ENCODE peak calls at places on chromosomes 6 and 20, in four cellular contexts. C is mesenchymal stem cell, X is IMR-90, S is mesendoderm. T is an unnamed sample.

GRCh38 chr6:3410385-3411360 is 46.2 kb downstream of the SLC22A23 start:
- DNase-seq in C (peak), X (peak), S (peak), T (peak)

GRCh38 chr6:53070808-53071207 is 5.6 kb downstream of the FBXO9 start:
- DNase-seq in S (peak), C (peak), X (no peak), T (no peak)

GRCh38 chr20:43586641-43587040 is 4.1 kb upstream of the IFT52 start:
- DNase-seq in X (no peak), C (no peak), S (no peak), T (no peak)

GRCh38 chr20:62222266-62222850 is 2.3 kb upstream of the HRH3 start:
- DNase-seq in C (no peak), S (no peak), X (no peak), T (no peak)

GRCh38 chr20:5180933-5181332 is 54.1 kb downstream of the CDS2 start:
- DNase-seq in C (peak), X (peak), S (no peak), T (no peak)

GRCh38 chr20:58086763-58087566 is 141.5 kb downstream of the ANKRD60 start:
- DNase-seq in C (no peak), X (peak), S (peak), T (peak)

GRCh38 chr20:11128131-11128831 is 454.5 kb upstream of the JAG1 start:
- DNase-seq in S (no peak), X (peak), C (no peak), T (no peak)

GRCh38 chr6:146029573-146030184 is 817 bp downstream of the GRM1 start:
- DNase-seq in C (no peak), S (no peak), X (no peak), T (no peak)

GRCh38 chr6:164998297-164998696 is 311.1 kb downstream of the C6orf118 start:
- DNase-seq in X (no peak), S (no peak), C (no peak), T (no peak)

GRCh38 chr20:19886666-19887288 is 128.7 kb downstream of the RIN2 start:
- DNase-seq in X (peak), C (peak), S (peak), T (no peak)

GRCh38 chr20:38320221-38320620 is 16.3 kb downstream of the BPI start:
- DNase-seq in C (peak), X (no peak), S (no peak), T (no peak)

GRCh38 chr6:140824595-140824994 is 1308.1 kb upstream of the GJE1 start:
- DNase-seq in S (no peak), C (no peak), X (peak), T (no peak)

GRCh38 chr20:62219992-62220665 is at the start of gene HRH3:
- DNase-seq in S (peak), X (no peak), C (peak), T (peak)

GRCh38 chr6:120875900-120876299 is 458.4 kb downstream of the TBC1D32 start:
- DNase-seq in X (no peak), C (no peak), S (no peak), T (no peak)

GRCh38 chr6:170480045-170480714 is 72.9 kb downstream of the PSMB1 start:
- DNase-seq in C (no peak), X (peak), S (peak), T (peak)

GRCh38 chr6:139425780-139426179 is 51.3 kb upstream of the CITED2 start:
- DNase-seq in S (no peak), X (no peak), C (no peak), T (no peak)

GRCh38 chr20:49790077-49790798 is 22.4 kb upstream of the SLC9A8 start:
- DNase-seq in X (peak), C (peak), S (peak), T (no peak)

GRCh38 chr20:57618091-57618765 is 2.0 kb downstream of the ZBP1 start:
- DNase-seq in S (peak), X (no peak), C (no peak), T (no peak)

GRCh38 chr6:36793913-36794703 is 45.1 kb downstream of the CPNE5 start:
- DNase-seq in X (peak), C (no peak), S (no peak), T (no peak)

GRCh38 chr6:28982476-28983266 is 22.4 kb downstream of the ZNF311 start:
- DNase-seq in X (peak), S (peak), C (peak), T (no peak)

GRCh38 chr6:135162678-135163439 is 18.2 kb upstream of the MYB start:
- DNase-seq in X (no peak), C (peak), S (peak), T (peak)

GRCh38 chr6:45698046-45698445 is 317.6 kb downstream of the CLIC5 start:
- DNase-seq in S (no peak), C (no peak), X (no peak), T (no peak)

GRCh38 chr6:34792605-34793500 is 970 bp downstream of the BLTP3A start:
- DNase-seq in S (peak), C (peak), X (peak), T (peak)
- H3K4ac ChIP-seq in S (peak), C (peak), X (peak), T (no peak)

DNA sequence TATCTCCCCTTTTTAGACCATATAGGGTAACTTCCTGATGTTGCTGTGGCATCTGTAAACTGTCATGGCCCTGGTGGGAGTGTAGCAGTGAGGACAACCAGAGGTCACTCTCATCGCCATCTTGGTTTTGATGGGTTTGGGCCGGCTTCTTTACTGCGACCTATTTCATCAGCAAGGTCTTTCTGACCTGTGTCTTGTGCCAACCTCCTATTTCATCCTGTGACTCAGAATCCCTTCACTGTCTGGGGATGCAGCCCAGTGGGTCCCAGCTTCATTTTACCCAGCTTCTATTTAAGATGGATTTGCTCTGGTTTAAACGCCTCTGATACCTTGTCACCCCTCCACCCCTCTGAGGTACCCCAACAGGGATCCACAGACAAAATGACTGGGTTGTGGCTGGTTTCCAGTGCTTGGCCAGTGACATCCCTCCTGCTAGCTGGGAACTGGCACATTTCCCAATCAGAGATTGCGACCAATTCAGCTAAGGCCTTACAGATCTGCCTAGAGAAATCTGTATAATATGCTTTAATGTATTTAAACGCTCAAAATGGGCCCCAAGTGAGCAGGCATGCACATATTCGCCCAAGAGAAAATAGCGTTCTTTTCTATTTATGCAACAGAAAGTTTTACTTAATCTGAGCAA is 315.6 kb upstream of the QKI start:
- DNase-seq in X (no peak), C (no peak), S (no peak), T (no peak)
- H3K4ac ChIP-seq in X (no peak), C (no peak), S (no peak), T (no peak)

GRCh38 chr6:31659649-31660223 is 842 bp downstream of the C6orf47 start:
- DNase-seq in X (peak), S (no peak), C (peak), T (no peak)
- H3K4ac ChIP-seq in X (peak), S (peak), C (peak), T (no peak)

GRCh38 chr6:9921366-9921765 is 493.5 kb downstream of the TFAP2A start:
- DNase-seq in S (no peak), C (no peak), X (no peak), T (no peak)
- H3K4ac ChIP-seq in S (no peak), C (no peak), X (no peak), T (no peak)

GRCh38 chr6:75609639-75610590 is 8.2 kb downstream of the SENP6 start:
- DNase-seq in C (peak), S (peak), X (peak), T (no peak)
- H3K4ac ChIP-seq in C (no peak), S (no peak), X (no peak), T (no peak)

GRCh38 chr20:46399401-46399800 is 7.0 kb downstream of the ELMO2 start:
- DNase-seq in S (no peak), X (no peak), C (no peak), T (no peak)
- H3K4ac ChIP-seq in S (no peak), X (peak), C (no peak), T (no peak)